ENCODE peak calls at places on chromosomes 16 and 17, in six cellular contexts. One of them, this sample, is unnamed.

GRCh38 chr17:64042700-64043485 is 22.5 kb upstream of the ICAM2 start:
- DNase-seq in HepG2: no peak
- DNase-seq in GM12878: no peak
- DNase-seq in SK-N-SH: no peak
- DNase-seq in H1: no peak
- DNase-seq in K562: no peak
- DNase-seq in this sample: no peak

GRCh38 chr17:55451203-55451641 is 29.6 kb upstream of the MMD start:
- DNase-seq in H1: no peak
- DNase-seq in SK-N-SH: no peak
- DNase-seq in GM12878: no peak
- DNase-seq in K562: peak; percentile 77
- DNase-seq in HepG2: no peak
- DNase-seq in this sample: no peak

GRCh38 chr17:41592601-41593305 is 6.1 kb upstream of the KRT14 start:
- DNase-seq in GM12878: no peak
- DNase-seq in HepG2: no peak
- DNase-seq in SK-N-SH: no peak
- DNase-seq in K562: no peak
- DNase-seq in H1: no peak
- DNase-seq in this sample: no peak

GRCh38 chr17:18143044-18143936 is 34.7 kb downstream of the MYO15A start:
- DNase-seq in K562: peak; percentile 45
- DNase-seq in HepG2: peak; percentile 38
- DNase-seq in SK-N-SH: no peak
- DNase-seq in H1: no peak
- DNase-seq in GM12878: no peak
- DNase-seq in this sample: no peak

GRCh38 chr16:15885560-15886001 is 2.8 kb downstream of the CEP20 start:
- DNase-seq in H1: no peak
- DNase-seq in HepG2: no peak
- DNase-seq in K562: peak; percentile 51
- DNase-seq in SK-N-SH: no peak
- DNase-seq in GM12878: no peak
- DNase-seq in this sample: no peak

GRCh38 chr17:75096082-75096625 is 8.4 kb downstream of the SLC16A5 start:
- DNase-seq in SK-N-SH: no peak
- DNase-seq in K562: peak; percentile 92
- DNase-seq in GM12878: no peak
- DNase-seq in H1: no peak
- DNase-seq in HepG2: peak; percentile 91
- DNase-seq in this sample: peak; percentile 90

GRCh38 chr16:23316634-23317265 is 14.6 kb downstream of the SCNN1B start:
- DNase-seq in GM12878: no peak
- DNase-seq in H1: no peak
- DNase-seq in SK-N-SH: no peak
- DNase-seq in K562: no peak
- DNase-seq in HepG2: no peak
- DNase-seq in this sample: no peak

GRCh38 chr16:19502395-19503131 is 19.3 kb downstream of the GDE1 start:
- DNase-seq in GM12878: no peak
- DNase-seq in K562: peak; percentile 67
- DNase-seq in HepG2: peak; percentile 84
- DNase-seq in H1: no peak
- DNase-seq in SK-N-SH: peak; percentile 66
- DNase-seq in this sample: peak; percentile 69

GRCh38 chr16:3980311-3981111 is 100.0 kb upstream of the CREBBP start:
- DNase-seq in K562: no peak
- DNase-seq in H1: no peak
- DNase-seq in HepG2: no peak
- DNase-seq in GM12878: no peak
- DNase-seq in SK-N-SH: peak; percentile 59
- DNase-seq in this sample: no peak

GRCh38 chr17:76121932-76122383 is 18.4 kb upstream of the EXOC7 start:
- DNase-seq in H1: no peak
- DNase-seq in GM12878: no peak
- DNase-seq in HepG2: no peak
- DNase-seq in K562: peak; percentile 18
- DNase-seq in SK-N-SH: no peak
- DNase-seq in this sample: no peak

GRCh38 chr17:60601443-60602384 is 1.7 kb downstream of the PPM1D start:
- DNase-seq in K562: peak; percentile 78
- DNase-seq in GM12878: peak; percentile 40
- DNase-seq in SK-N-SH: peak; percentile 79
- DNase-seq in H1: no peak
- DNase-seq in HepG2: peak; percentile 88
- DNase-seq in this sample: peak; percentile 45

GRCh38 chr16:62021295-62021694 is 14.9 kb downstream of the CDH8 start:
- DNase-seq in K562: no peak
- DNase-seq in SK-N-SH: no peak
- DNase-seq in HepG2: no peak
- DNase-seq in GM12878: no peak
- DNase-seq in H1: no peak
- DNase-seq in this sample: no peak

GRCh38 chr16:89909777-89910716 is 8.6 kb upstream of the MC1R start:
- DNase-seq in K562: peak; percentile 80
- DNase-seq in HepG2: peak; percentile 60
- DNase-seq in SK-N-SH: peak; percentile 92
- DNase-seq in H1: no peak
- DNase-seq in GM12878: no peak
- DNase-seq in this sample: no peak

GRCh38 chr17:27609606-27610303 is 21.2 kb upstream of the LGALS9 start:
- DNase-seq in HepG2: peak; percentile 45
- DNase-seq in SK-N-SH: peak; percentile 61
- DNase-seq in GM12878: no peak
- DNase-seq in H1: no peak
- DNase-seq in K562: no peak
- DNase-seq in this sample: no peak

GRCh38 chr16:74774223-74775139 is at the start of gene FA2H:
- DNase-seq in SK-N-SH: peak; percentile 97
- DNase-seq in K562: peak; percentile 94
- DNase-seq in GM12878: no peak
- DNase-seq in HepG2: peak; percentile 86
- DNase-seq in H1: peak; percentile 58
- DNase-seq in this sample: peak; percentile 65
- TF ChIP-seq GABPA in SK-N-SH: no peak
- TF ChIP-seq GABPA in K562: no peak
- TF ChIP-seq GABPA in GM12878: no peak
- TF ChIP-seq GABPA in HepG2: no peak
- TF ChIP-seq GABPA in H1: no peak
- TF ChIP-seq GABPA in this sample: no peak

DNA sequence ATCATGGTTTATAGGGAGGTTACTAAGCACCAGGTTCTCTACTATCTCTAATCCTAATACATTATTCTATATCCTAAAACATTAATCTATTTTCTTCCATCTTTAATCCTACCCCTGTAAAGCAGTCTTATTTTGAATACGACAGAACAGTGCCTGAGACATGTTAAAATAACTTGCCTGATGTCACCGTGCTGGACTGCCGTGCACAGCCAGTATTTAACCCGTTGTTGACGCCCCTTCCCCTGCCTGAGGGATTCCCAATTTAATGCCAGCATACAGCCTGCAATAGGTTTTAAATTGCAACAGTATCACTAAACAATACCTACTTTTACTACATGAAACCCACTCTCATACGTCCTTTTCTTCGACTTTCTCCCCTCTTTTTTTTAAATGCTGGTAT is 133.3 kb downstream of the PARN start:
- DNase-seq in HepG2: no peak
- DNase-seq in K562: no peak
- DNase-seq in H1: no peak
- DNase-seq in GM12878: no peak
- DNase-seq in SK-N-SH: no peak
- DNase-seq in this sample: no peak
- H3K27ac ChIP-seq in HepG2: peak overlapping the region; percentile 63
- H3K27ac ChIP-seq in K562: no peak overlapping the region
- H3K27ac ChIP-seq in H1: no peak overlapping the region
- H3K27ac ChIP-seq in GM12878: no peak overlapping the region
- H3K27ac ChIP-seq in SK-N-SH: no peak overlapping the region
- H3K27ac ChIP-seq in this sample: no peak overlapping the region

GRCh38 chr16:58218786-58219185 is 20.9 kb upstream of the CSNK2A2 start:
- DNase-seq in H1: no peak
- DNase-seq in GM12878: no peak
- DNase-seq in SK-N-SH: no peak
- DNase-seq in HepG2: no peak
- DNase-seq in K562: no peak
- DNase-seq in this sample: no peak
- TF ChIP-seq GABPA in H1: no peak
- TF ChIP-seq GABPA in GM12878: no peak
- TF ChIP-seq GABPA in SK-N-SH: no peak
- TF ChIP-seq GABPA in HepG2: no peak
- TF ChIP-seq GABPA in K562: no peak
- TF ChIP-seq GABPA in this sample: no peak

DNA sequence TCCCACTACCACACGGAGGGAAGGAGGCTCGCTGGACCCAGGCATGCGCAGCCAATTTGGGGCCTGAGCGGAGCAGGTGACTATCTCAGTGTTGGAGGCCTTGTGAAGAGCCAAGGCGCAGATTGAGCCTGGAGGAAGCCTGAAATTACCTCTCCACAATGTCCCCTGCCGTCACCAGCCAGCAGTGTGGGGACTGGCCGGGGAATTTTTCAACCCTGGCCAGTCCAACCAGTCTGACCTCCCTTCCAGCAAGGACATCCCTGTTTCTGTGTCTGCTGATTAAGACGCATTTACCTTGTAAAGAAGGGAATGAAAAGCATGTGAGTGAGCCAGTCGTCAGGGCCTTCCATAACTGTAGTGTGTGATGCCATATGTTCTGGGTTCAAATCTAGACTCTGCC is 198.1 kb upstream of the IRX3 start:
- DNase-seq in SK-N-SH: no peak
- DNase-seq in K562: no peak
- DNase-seq in GM12878: no peak
- DNase-seq in HepG2: no peak
- DNase-seq in H1: no peak
- DNase-seq in this sample: no peak
- H3K27ac ChIP-seq in SK-N-SH: no peak overlapping the region
- H3K27ac ChIP-seq in K562: no peak overlapping the region
- H3K27ac ChIP-seq in GM12878: no peak overlapping the region
- H3K27ac ChIP-seq in HepG2: no peak overlapping the region
- H3K27ac ChIP-seq in H1: no peak overlapping the region
- H3K27ac ChIP-seq in this sample: no peak overlapping the region

DNA sequence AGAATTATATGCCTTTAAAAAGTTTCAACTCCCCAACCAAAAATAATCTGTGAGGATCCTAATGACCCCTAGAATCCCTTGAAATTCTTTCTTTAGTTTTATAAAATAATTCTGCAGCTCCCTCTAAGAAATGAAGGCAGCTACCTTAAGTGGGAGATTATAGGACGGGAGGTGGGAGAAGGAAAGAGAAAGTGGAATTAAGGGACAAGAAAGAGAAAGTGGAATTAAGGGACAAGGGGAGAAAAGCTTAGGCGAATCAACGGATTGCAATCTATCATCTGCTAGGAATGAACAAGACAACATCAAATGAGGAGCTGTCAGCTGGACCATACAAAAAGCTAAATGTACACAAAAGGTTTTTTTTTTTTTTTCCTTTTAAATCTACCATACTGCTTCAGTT is 262.0 kb downstream of the ZFHX3 start:
- DNase-seq in H1: no peak
- DNase-seq in K562: no peak
- DNase-seq in GM12878: no peak
- DNase-seq in SK-N-SH: no peak
- DNase-seq in HepG2: no peak
- DNase-seq in this sample: no peak
- TF ChIP-seq GABPA in H1: no peak
- TF ChIP-seq GABPA in K562: no peak
- TF ChIP-seq GABPA in GM12878: no peak
- TF ChIP-seq GABPA in SK-N-SH: no peak
- TF ChIP-seq GABPA in HepG2: no peak
- TF ChIP-seq GABPA in this sample: no peak

GRCh38 chr17:57578608-57578990 is 166.5 kb downstream of the CCDC182 start:
- DNase-seq in H1: no peak
- DNase-seq in HepG2: no peak
- DNase-seq in K562: no peak
- DNase-seq in GM12878: peak; percentile 23
- DNase-seq in SK-N-SH: no peak
- DNase-seq in this sample: no peak
- H3K27ac ChIP-seq in H1: no peak overlapping the region
- H3K27ac ChIP-seq in HepG2: peak overlapping the region; percentile 75
- H3K27ac ChIP-seq in K562: no peak overlapping the region
- H3K27ac ChIP-seq in GM12878: peak overlapping the region; percentile 38
- H3K27ac ChIP-seq in SK-N-SH: no peak overlapping the region
- H3K27ac ChIP-seq in this sample: no peak overlapping the region

DNA sequence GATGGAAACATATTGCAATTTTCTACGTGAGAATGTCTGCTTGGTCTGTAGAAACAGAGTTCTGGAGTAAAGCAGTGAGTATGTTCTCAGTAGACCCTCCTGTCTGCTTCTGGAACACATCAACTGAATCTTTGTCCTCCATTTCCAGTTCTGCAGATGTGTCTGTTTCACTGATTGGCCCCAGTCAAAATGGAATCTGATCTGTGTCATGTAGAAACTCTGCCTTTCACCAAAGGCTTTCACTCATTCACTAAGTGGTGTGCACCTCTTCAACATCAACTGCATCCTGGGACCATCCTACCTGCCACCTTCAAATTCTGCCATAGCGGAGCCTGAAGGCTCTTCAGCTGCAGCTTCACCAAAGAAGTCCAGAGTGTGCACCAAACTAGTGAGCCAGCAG is 2.8 kb upstream of the ZNF267 start:
- DNase-seq in K562: no peak
- DNase-seq in SK-N-SH: no peak
- DNase-seq in HepG2: no peak
- DNase-seq in GM12878: no peak
- DNase-seq in H1: no peak
- DNase-seq in this sample: no peak
- TF ChIP-seq GABPA in K562: no peak
- TF ChIP-seq GABPA in SK-N-SH: no peak
- TF ChIP-seq GABPA in HepG2: no peak
- TF ChIP-seq GABPA in GM12878: no peak
- TF ChIP-seq GABPA in H1: no peak
- TF ChIP-seq GABPA in this sample: no peak